ENCODE peak calls at places on chromosome X, in six cellular contexts. G is glutamatergic neuron; Y is hepatic stellate cell; L is M059J; K is CD8-positive, alpha-beta T cell; E is BE2C. C is an unnamed sample.

GRCh38 chrX:3119376-3119775 is 78.1 kb downstream of the ARSF start:
- DNase-seq in K (no peak), G (no peak), E (no peak), Y (no peak), L (peak; percentile 56), C (no peak)

GRCh38 chrX:153714256-153714655 is 9.9 kb downstream of the BCAP31 start:
- DNase-seq in E (no peak), K (no peak), G (no peak), Y (no peak), L (no peak), C (no peak)

GRCh38 chrX:154098551-154098950 is 1.0 kb upstream of the MECP2 start:
- DNase-seq in K (no peak), L (no peak), Y (no peak), E (no peak), G (no peak), C (no peak)

GRCh38 chrX:40952855-40953254 is 132.4 kb upstream of the USP9X start:
- DNase-seq in E (no peak), L (peak; percentile 63), G (no peak), Y (no peak), K (no peak), C (no peak)

GRCh38 chrX:147565239-147565638 is 346.5 kb upstream of the FMR1 start:
- DNase-seq in Y (no peak), G (no peak), L (peak; percentile 14), K (no peak), E (no peak), C (no peak)

GRCh38 chrX:9912341-9912740 is 54.8 kb upstream of the CLDN34 start:
- DNase-seq in Y (no peak), K (no peak), G (peak; percentile 32), E (no peak), L (peak; percentile 25), C (no peak)

GRCh38 chrX:44874481-44875184 is 1.6 kb downstream of the KDM6A start:
- DNase-seq in E (peak; percentile 13), G (no peak), K (no peak), Y (peak; percentile 71), L (peak; percentile 58), C (no peak)

GRCh38 chrX:137575596-137576255 is 9.8 kb downstream of the ZIC3 start:
- DNase-seq in L (no peak), K (no peak), G (no peak), Y (no peak), E (no peak), C (no peak)

GRCh38 chrX:30781711-30782444 is 107.2 kb downstream of the TAB3 start:
- DNase-seq in G (no peak), E (no peak), L (peak; percentile 3), Y (no peak), K (no peak), C (no peak)

GRCh38 chrX:70979136-70979762 is 48.4 kb upstream of the SLC7A3 start:
- DNase-seq in K (no peak), E (peak; percentile 6), G (no peak), Y (peak; percentile 30), L (peak; percentile 54), C (no peak)

GRCh38 chrX:11532291-11533075 is 133.2 kb downstream of the ARHGAP6 start:
- DNase-seq in L (peak; percentile 22), Y (no peak), E (peak; percentile 3), K (no peak), G (no peak), C (no peak)

GRCh38 chrX:41014776-41015175 is 70.5 kb upstream of the USP9X start:
- DNase-seq in L (peak; percentile 91), G (no peak), K (no peak), Y (no peak), E (no peak), C (no peak)

GRCh38 chrX:79719568-79720231 is 294.9 kb upstream of the TBX22 start:
- DNase-seq in L (no peak), G (no peak), K (no peak), Y (no peak), E (no peak), C (no peak)

GRCh38 chrX:44224760-44225159 is 118.7 kb downstream of the EFHC2 start:
- DNase-seq in L (no peak), Y (no peak), E (no peak), G (no peak), K (no peak), C (no peak)

GRCh38 chrX:31271615-31272471 is 200.0 kb upstream of the FTHL17 start:
- DNase-seq in K (no peak), G (no peak), E (no peak), L (no peak), Y (no peak), C (no peak)

GRCh38 chrX:100413231-100413630 is 3.2 kb upstream of the PCDH19 start:
- DNase-seq in E (peak; percentile 43), Y (peak; percentile 63), G (peak; percentile 37), K (no peak), L (peak; percentile 61), C (no peak)

GRCh38 chrX:15301924-15302323 is 13.5 kb downstream of the ASB11 start:
- DNase-seq in E (no peak), L (peak; percentile 45), Y (no peak), K (no peak), G (no peak), C (no peak)

GRCh38 chrX:112642349-112642748 is 37.4 kb downstream of the LHFPL1 start:
- DNase-seq in G (peak; percentile 18), E (peak; percentile 21), L (peak; percentile 77), Y (peak; percentile 29), K (peak; percentile 0), C (no peak)

GRCh38 chrX:21373637-21374162 is 518 bp upstream of the CNKSR2 start:
- DNase-seq in L (no peak), E (peak; percentile 29), K (no peak), G (peak; percentile 84), Y (no peak), C (no peak)

GRCh38 chrX:40996886-40997530 is 88.2 kb upstream of the USP9X start:
- DNase-seq in Y (peak; percentile 37), G (no peak), K (no peak), L (peak; percentile 33), E (peak; percentile 17), C (no peak)

GRCh38 chrX:94492541-94492940 is 818.5 kb downstream of the FAM133A start:
- DNase-seq in Y (no peak), L (no peak), G (no peak), E (no peak), K (no peak), C (no peak)

GRCh38 chrX:120144178-120144844 is 14.1 kb upstream of the RHOXF2 start:
- DNase-seq in L (no peak), G (peak; percentile 19), K (no peak), E (peak; percentile 19), Y (no peak), C (no peak)

GRCh38 chrX:136880003-136880451 is 498 bp downstream of the RBMX start:
- DNase-seq in L (peak; percentile 38), Y (no peak), K (peak; percentile 5), E (peak; percentile 24), G (peak; percentile 14), C (no peak)

GRCh38 chrX:120797201-120797938 is 78.3 kb downstream of the CT47B1 start:
- DNase-seq in Y (no peak), L (peak; percentile 26), G (no peak), E (no peak), K (no peak), C (no peak)

GRCh38 chrX:104854790-104855340 is 288.9 kb downstream of the IL1RAPL2 start:
- DNase-seq in K (no peak), L (no peak), Y (no peak), E (no peak), G (no peak), C (no peak)

GRCh38 chrX:102985182-102985581 is 48.1 kb downstream of the RAB40AL start:
- DNase-seq in Y (no peak), K (no peak), L (peak; percentile 82), E (no peak), G (no peak), C (no peak)

GRCh38 chrX:139882299-139882698 is 50.6 kb downstream of the ATP11C start:
- DNase-seq in K (no peak), L (peak; percentile 23), G (no peak), Y (no peak), E (no peak), C (no peak)

GRCh38 chrX:153662266-153662665 is 11.3 kb downstream of the PNCK start:
- DNase-seq in K (peak; percentile 47), L (no peak), Y (no peak), G (peak; percentile 47), E (peak; percentile 68), C (peak; percentile 82)

GRCh38 chrX:104435249-104435648 is 130.8 kb upstream of the IL1RAPL2 start:
- DNase-seq in G (no peak), Y (no peak), L (no peak), K (no peak), E (no peak), C (no peak)

GRCh38 chrX:106613277-106613676 is 1.5 kb downstream of the RADX start:
- DNase-seq in K (no peak), Y (no peak), E (no peak), L (no peak), G (no peak), C (no peak)

GRCh38 chrX:115898382-115899001 is 272.1 kb upstream of the AGTR2 start:
- DNase-seq in K (no peak), G (peak; percentile 14), E (peak; percentile 73), L (peak; percentile 49), Y (no peak), C (no peak)